ENCODE peak calls at places on chromosome 9, in five cellular contexts. One of them, this sample, is unnamed.

GRCh38 chr9:5813837-5814236 is 19.1 kb downstream of the ERMP1 start:
- DNase-seq in NB4: no peak
- DNase-seq in RWPE1: peak; percentile 22
- DNase-seq in activated T-helper 1 cell treated with anti-CD3 and anti-CD28 coated beads, Interleukin-12 subunit alpha, Interleukin-12 subunit beta, Interleukin-2, Interleukin-4 antibody, amounts not matched to agents 30 ng/mL and 10 ng/mL and 1 ng/mL, durations not matched to agents 14 hours and 24 hours and 36 hours: no peak
- DNase-seq in B cell: no peak
- DNase-seq in this sample: no peak

GRCh38 chr9:77866882-77867281 is 164.7 kb downstream of the GNAQ start:
- DNase-seq in NB4: no peak
- DNase-seq in RWPE1: no peak
- DNase-seq in activated T-helper 1 cell treated with anti-CD3 and anti-CD28 coated beads, Interleukin-12 subunit alpha, Interleukin-12 subunit beta, Interleukin-2, Interleukin-4 antibody, amounts not matched to agents 30 ng/mL and 10 ng/mL and 1 ng/mL, durations not matched to agents 14 hours and 24 hours and 36 hours: no peak
- DNase-seq in B cell: no peak
- DNase-seq in this sample: no peak

GRCh38 chr9:83385317-83385716 is 152.9 kb downstream of the FRMD3 start:
- DNase-seq in NB4: no peak
- DNase-seq in RWPE1: no peak
- DNase-seq in activated T-helper 1 cell treated with anti-CD3 and anti-CD28 coated beads, Interleukin-12 subunit alpha, Interleukin-12 subunit beta, Interleukin-2, Interleukin-4 antibody, amounts not matched to agents 30 ng/mL and 10 ng/mL and 1 ng/mL, durations not matched to agents 14 hours and 24 hours and 36 hours: no peak
- DNase-seq in B cell: no peak
- DNase-seq in this sample: no peak

GRCh38 chr9:3708751-3709150 is 182.9 kb upstream of the RFX3 start:
- DNase-seq in NB4: no peak
- DNase-seq in RWPE1: no peak
- DNase-seq in activated T-helper 1 cell treated with anti-CD3 and anti-CD28 coated beads, Interleukin-12 subunit alpha, Interleukin-12 subunit beta, Interleukin-2, Interleukin-4 antibody, amounts not matched to agents 30 ng/mL and 10 ng/mL and 1 ng/mL, durations not matched to agents 14 hours and 24 hours and 36 hours: no peak
- DNase-seq in B cell: no peak
- DNase-seq in this sample: no peak

GRCh38 chr9:134644715-134645606 is 3.4 kb downstream of the COL5A1 start:
- DNase-seq in NB4: peak; percentile 11
- DNase-seq in RWPE1: peak; percentile 99
- DNase-seq in activated T-helper 1 cell treated with anti-CD3 and anti-CD28 coated beads, Interleukin-12 subunit alpha, Interleukin-12 subunit beta, Interleukin-2, Interleukin-4 antibody, amounts not matched to agents 30 ng/mL and 10 ng/mL and 1 ng/mL, durations not matched to agents 14 hours and 24 hours and 36 hours: no peak
- DNase-seq in B cell: no peak
- DNase-seq in this sample: no peak

GRCh38 chr9:105341784-105342183 is 97.3 kb downstream of the SLC44A1 start:
- DNase-seq in NB4: no peak
- DNase-seq in RWPE1: no peak
- DNase-seq in activated T-helper 1 cell treated with anti-CD3 and anti-CD28 coated beads, Interleukin-12 subunit alpha, Interleukin-12 subunit beta, Interleukin-2, Interleukin-4 antibody, amounts not matched to agents 30 ng/mL and 10 ng/mL and 1 ng/mL, durations not matched to agents 14 hours and 24 hours and 36 hours: no peak
- DNase-seq in B cell: no peak
- DNase-seq in this sample: no peak

GRCh38 chr9:37915911-37916470 is 12.1 kb upstream of the SLC25A51 start:
- DNase-seq in NB4: no peak
- DNase-seq in RWPE1: no peak
- DNase-seq in activated T-helper 1 cell treated with anti-CD3 and anti-CD28 coated beads, Interleukin-12 subunit alpha, Interleukin-12 subunit beta, Interleukin-2, Interleukin-4 antibody, amounts not matched to agents 30 ng/mL and 10 ng/mL and 1 ng/mL, durations not matched to agents 14 hours and 24 hours and 36 hours: no peak
- DNase-seq in B cell: no peak
- DNase-seq in this sample: no peak

GRCh38 chr9:70924380-70924779 is 197.0 kb downstream of the TRPM3 start:
- DNase-seq in NB4: no peak
- DNase-seq in RWPE1: peak; percentile 8
- DNase-seq in activated T-helper 1 cell treated with anti-CD3 and anti-CD28 coated beads, Interleukin-12 subunit alpha, Interleukin-12 subunit beta, Interleukin-2, Interleukin-4 antibody, amounts not matched to agents 30 ng/mL and 10 ng/mL and 1 ng/mL, durations not matched to agents 14 hours and 24 hours and 36 hours: no peak
- DNase-seq in B cell: no peak
- DNase-seq in this sample: no peak

GRCh38 chr9:14358523-14358922 is 44.6 kb upstream of the NFIB start:
- DNase-seq in NB4: no peak
- DNase-seq in RWPE1: no peak
- DNase-seq in activated T-helper 1 cell treated with anti-CD3 and anti-CD28 coated beads, Interleukin-12 subunit alpha, Interleukin-12 subunit beta, Interleukin-2, Interleukin-4 antibody, amounts not matched to agents 30 ng/mL and 10 ng/mL and 1 ng/mL, durations not matched to agents 14 hours and 24 hours and 36 hours: no peak
- DNase-seq in B cell: no peak
- DNase-seq in this sample: no peak

GRCh38 chr9:135128035-135128670 is 40.7 kb downstream of the OLFM1 start:
- DNase-seq in NB4: no peak
- DNase-seq in RWPE1: no peak
- DNase-seq in activated T-helper 1 cell treated with anti-CD3 and anti-CD28 coated beads, Interleukin-12 subunit alpha, Interleukin-12 subunit beta, Interleukin-2, Interleukin-4 antibody, amounts not matched to agents 30 ng/mL and 10 ng/mL and 1 ng/mL, durations not matched to agents 14 hours and 24 hours and 36 hours: no peak
- DNase-seq in B cell: no peak
- DNase-seq in this sample: no peak

GRCh38 chr9:127130661-127131538 is 8.5 kb upstream of the ANGPTL2 start:
- DNase-seq in NB4: peak; percentile 96
- DNase-seq in RWPE1: peak; percentile 89
- DNase-seq in activated T-helper 1 cell treated with anti-CD3 and anti-CD28 coated beads, Interleukin-12 subunit alpha, Interleukin-12 subunit beta, Interleukin-2, Interleukin-4 antibody, amounts not matched to agents 30 ng/mL and 10 ng/mL and 1 ng/mL, durations not matched to agents 14 hours and 24 hours and 36 hours: no peak
- DNase-seq in B cell: no peak
- DNase-seq in this sample: no peak

This sample was measured in stimulated activated CD8-positive, alpha-beta memory T cell treated with anti-CD3 and anti-CD28 coated beads, Interleukin-2, amount 100 ng/mL, for 1 hour.